ENCODE peak calls at places on chromosomes 1 and 21, in five cellular contexts. H is posterior cingulate gyrus, E is left ventricle myocardium inferior, M is GM04504, J is HT1080. X is an unnamed sample.

GRCh38 chr21:18646114-18646513 is 242.5 kb upstream of the TMPRSS15 start:
- DNase-seq in H (no peak), M (no peak), J (no peak), E (no peak), X (no peak)

GRCh38 chr1:82299680-82300079 is 498.9 kb downstream of the ADGRL2 start:
- DNase-seq in H (no peak), M (no peak), J (no peak), E (no peak), X (no peak)

GRCh38 chr21:42001781-42002180 is 8.4 kb downstream of the ZBTB21 start:
- DNase-seq in J (no peak), H (no peak), M (no peak), E (no peak), X (no peak)

GRCh38 chr1:244219802-244220201 is 168.7 kb downstream of the ZBTB18 start:
- DNase-seq in H (no peak), E (no peak), M (no peak), J (no peak), X (no peak)

GRCh38 chr1:10691740-10692125 is 104.7 kb downstream of the CASZ1 start:
- DNase-seq in M (no peak), H (no peak), J (no peak), E (no peak), X (no peak)

GRCh38 chr1:212760126-212760823 is 31.3 kb downstream of the NSL1 start:
- DNase-seq in J (no peak), M (no peak), E (no peak), H (no peak), X (peak)

GRCh38 chr1:46459315-46459714 is 30.3 kb upstream of the DMBX1 start:
- DNase-seq in J (no peak), M (no peak), H (no peak), E (no peak), X (no peak)

GRCh38 chr1:10918531-10918930 is 93.9 kb upstream of the TARDBP start:
- DNase-seq in E (no peak), H (no peak), M (peak), J (peak), X (no peak)

GRCh38 chr1:32759997-32760623 is 57.0 kb downstream of the YARS1 start:
- DNase-seq in M (no peak), J (peak), H (no peak), E (no peak), X (peak)

GRCh38 chr21:35138665-35139381 is 89.7 kb upstream of the RUNX1 start:
- DNase-seq in J (peak), M (no peak), E (no peak), H (no peak), X (no peak)

GRCh38 chr1:52550447-52550846 is 2.4 kb downstream of the TUT4 start:
- DNase-seq in M (no peak), H (no peak), J (no peak), E (no peak), X (peak)

GRCh38 chr1:233005703-233006102 is 55.3 kb downstream of the NTPCR start:
- DNase-seq in E (no peak), H (no peak), M (peak), J (peak), X (peak)

GRCh38 chr1:233313434-233314155 is 13.9 kb upstream of the MAP3K21 start:
- DNase-seq in J (no peak), E (no peak), M (no peak), H (no peak), X (no peak)

GRCh38 chr21:18810136-18810535 is 406.6 kb upstream of the TMPRSS15 start:
- DNase-seq in E (no peak), H (no peak), M (no peak), J (no peak), X (peak)

GRCh38 chr21:41730399-41730798 is 36.5 kb downstream of the RIPK4 start:
- DNase-seq in M (no peak), E (no peak), J (no peak), H (no peak), X (no peak)

GRCh38 chr1:195745170-195746009 is 862.9 kb downstream of the KCNT2 start:
- DNase-seq in H (no peak), M (no peak), J (no peak), E (no peak), X (no peak)

GRCh38 chr1:53359225-53359933 is 31.5 kb upstream of the LRP8 start:
- DNase-seq in E (no peak), M (no peak), J (no peak), H (no peak), X (peak)

GRCh38 chr1:168628807-168629206 is 52.4 kb downstream of the XCL1 start:
- DNase-seq in H (no peak), J (peak), M (no peak), E (no peak), X (no peak)

GRCh38 chr21:16071082-16071481 is 341.3 kb downstream of the USP25 start:
- DNase-seq in M (no peak), H (peak), E (no peak), J (no peak), X (no peak)

GRCh38 chr1:15014521-15014920 is 139.0 kb upstream of the TMEM51 start:
- DNase-seq in E (no peak), J (no peak), H (no peak), M (no peak), X (no peak)

GRCh38 chr1:9270290-9270900 is 22.3 kb upstream of the SPSB1 start:
- DNase-seq in J (no peak), H (no peak), E (peak), M (no peak), X (no peak)

GRCh38 chr1:21631944-21632887 is 36.9 kb downstream of the RAP1GAP start:
- DNase-seq in H (no peak), E (no peak), J (no peak), M (no peak), X (no peak)

GRCh38 chr1:66090863-66091457 is 298.3 kb downstream of the PDE4B start:
- DNase-seq in H (no peak), M (peak), E (no peak), J (peak), X (no peak)

GRCh38 chr1:114458208-114458777 is 52.7 kb downstream of the TRIM33 start:
- DNase-seq in H (no peak), E (no peak), J (peak), M (no peak), X (no peak)

GRCh38 chr1:210293191-210293607 is 35.5 kb upstream of the HHAT start:
- DNase-seq in E (peak), J (peak), M (peak), H (no peak), X (no peak)

GRCh38 chr21:14120091-14120734 is 90.5 kb downstream of the LIPI start:
- DNase-seq in M (peak), J (peak), H (peak), E (no peak), X (peak)

GRCh38 chr1:21510885-21511578 is 1.8 kb downstream of the ALPL start:
- DNase-seq in H (no peak), M (no peak), E (no peak), J (no peak), X (no peak)

GRCh38 chr1:218357211-218357892 is 12.2 kb downstream of the TGFB2 start:
- DNase-seq in E (no peak), J (no peak), H (no peak), M (no peak), X (no peak)

GRCh38 chr21:45316871-45317400 is 29.2 kb upstream of the POFUT2 start:
- DNase-seq in H (peak), J (no peak), M (no peak), E (peak), X (no peak)

GRCh38 chr1:113255728-113256347 is 134.5 kb upstream of the MAGI3 start:
- DNase-seq in E (no peak), M (no peak), H (no peak), J (no peak), X (no peak)

GRCh38 chr1:227920426-227920825 is 27.3 kb downstream of the WNT9A start:
- DNase-seq in J (no peak), E (no peak), H (no peak), M (no peak), X (no peak)

GRCh38 chr1:101107496-101108115 is 82.0 kb upstream of the DPH5 start:
- DNase-seq in M (no peak), H (no peak), J (no peak), E (no peak), X (no peak)

GRCh38 chr1:39902121-39902807 is 547 bp upstream of the MYCL start:
- DNase-seq in J (no peak), E (peak), M (no peak), H (peak), X (peak)

GRCh38 chr1:191857600-191857999 is 300.7 kb upstream of the RGS18 start:
- DNase-seq in E (no peak), M (no peak), J (no peak), H (no peak), X (no peak)

GRCh38 chr1:223652436-223652901 is 13.0 kb downstream of the CAPN8 start:
- DNase-seq in J (peak), M (no peak), E (no peak), H (no peak), X (peak)

GRCh38 chr1:44262414-44262813 is 49.1 kb downstream of the DMAP1 start:
- DNase-seq in J (no peak), M (no peak), E (no peak), H (no peak), X (no peak)

GRCh38 chr1:8858888-8859706 is 19.4 kb downstream of the ENO1 start:
- DNase-seq in H (peak), J (peak), E (no peak), M (no peak), X (peak)

GRCh38 chr1:188070848-188071247 is 1242.1 kb downstream of the PLA2G4A start:
- DNase-seq in E (no peak), J (no peak), M (no peak), H (no peak), X (peak)

X was measured in endodermal cell.